ENCODE peak calls at places on chromosome 2, in five cellular contexts. C, J, V, D and O are unnamed samples.

GRCh38 chr2:163401481-163401880 is 334.3 kb downstream of the FIGN start:
- DNase-seq in C (peak; percentile 2), J (no peak), V (no peak), D (peak; percentile 6), O (peak; percentile 12)

GRCh38 chr2:160228141-160228963 is 28.3 kb upstream of the ITGB6 start:
- DNase-seq in C (no peak), J (no peak), V (no peak), D (no peak), O (no peak)

GRCh38 chr2:193153576-193153975 is 958.8 kb upstream of the TMEFF2 start:
- DNase-seq in C (no peak), J (no peak), V (no peak), D (no peak), O (no peak)

GRCh38 chr2:26887142-26887541 is 39.2 kb downstream of the DPYSL5 start:
- DNase-seq in C (no peak), J (no peak), V (no peak), D (no peak), O (no peak)

GRCh38 chr2:53353372-53354111 is 414.1 kb upstream of the CHAC2 start:
- DNase-seq in C (peak; percentile 86), J (no peak), V (no peak), D (no peak), O (peak; percentile 55)

GRCh38 chr2:222998459-222998858 is 53.5 kb upstream of the KCNE4 start:
- DNase-seq in C (no peak), J (no peak), V (no peak), D (no peak), O (no peak)

GRCh38 chr2:74367789-74368188 is 12.3 kb downstream of the DCTN1 start:
- DNase-seq in C (no peak), J (no peak), V (no peak), D (no peak), O (no peak)

GRCh38 chr2:63086687-63087086 is 36.1 kb downstream of the OTX1 start:
- DNase-seq in C (no peak), J (no peak), V (no peak), D (no peak), O (no peak)

GRCh38 chr2:231379266-231380215 is 16.0 kb upstream of the B3GNT7 start:
- DNase-seq in C (peak; percentile 50), J (no peak), V (no peak), D (no peak), O (no peak)

GRCh38 chr2:175183674-175184073 is 2.2 kb upstream of the ATP5MC3 start:
- DNase-seq in C (no peak), J (no peak), V (no peak), D (no peak), O (no peak)

GRCh38 chr2:1750935-1751767 is 6.8 kb upstream of the PXDN start:
- DNase-seq in C (peak; percentile 58), J (no peak), V (peak; percentile 23), D (no peak), O (no peak)

GRCh38 chr2:128416366-128416765 is 97.7 kb upstream of the HS6ST1 start:
- DNase-seq in C (no peak), J (no peak), V (no peak), D (no peak), O (no peak)

GRCh38 chr2:182432051-182432450 is 5.2 kb upstream of the PDE1A start:
- DNase-seq in C (no peak), J (no peak), V (no peak), D (no peak), O (no peak)

GRCh38 chr2:158214431-158214830 is 112.8 kb downstream of the UPP2 start:
- DNase-seq in C (no peak), J (no peak), V (no peak), D (no peak), O (peak; percentile 21)

GRCh38 chr2:3289526-3289925 is 88.1 kb downstream of the EIPR1 start:
- DNase-seq in C (no peak), J (no peak), V (no peak), D (no peak), O (no peak)

GRCh38 chr2:238254095-238254494 is 14.3 kb upstream of the HES6 start:
- DNase-seq in C (no peak), J (no peak), V (no peak), D (no peak), O (no peak)

GRCh38 chr2:232385660-232386489 is 7.3 kb downstream of the ALPP start:
- DNase-seq in C (peak; percentile 83), J (no peak), V (no peak), D (peak; percentile 99), O (no peak)

GRCh38 chr2:238032755-238033337 is 28.0 kb upstream of the SCLY start:
- DNase-seq in C (no peak), J (no peak), V (no peak), D (no peak), O (no peak)

GRCh38 chr2:7721413-7721995 is 804.3 kb downstream of the RNF144A start:
- DNase-seq in C (no peak), J (no peak), V (no peak), D (no peak), O (no peak)